ENCODE peak calls at places on chromosome 4, in eight cellular contexts. Z is omental fat pad; J is activated CD4-positive, alpha-beta memory T cell treated with anti-CD3 and anti-CD28 coated beads, Interleukin-2, amount 10 ng/mL, durations not matched to agents 7 days and 5 days; T is LoVo; V is activated CD4-positive, alpha-beta T cell treated with anti-CD3 and anti-CD28 coated beads, Interleukin-2, amount 50 U/mL, for 1 hour; D is T-helper 17 cell; Q is osteoblast; O is adrenal gland. S is an unnamed sample.

GRCh38 chr4:94452476-94453300 is 946 bp downstream of the PDLIM5 start:
- DNase-seq in Z (peak), J (peak), T (peak), V (peak), D (peak), Q (peak), O (peak), S (no peak)

GRCh38 chr4:38132140-38132673 is 172.0 kb downstream of the PTTG2 start:
- DNase-seq in Z (no peak), J (peak), T (peak), V (peak), D (no peak), Q (peak), O (peak), S (peak)

GRCh38 chr4:152680988-152681731 is 1.4 kb upstream of the TMEM154 start:
- DNase-seq in Z (no peak), J (no peak), T (no peak), V (no peak), D (no peak), Q (peak), O (no peak), S (no peak)

GRCh38 chr4:182143822-182144620 is 99.2 kb upstream of the TENM3 start:
- DNase-seq in Z (peak), J (no peak), T (peak), V (no peak), D (no peak), Q (peak), O (peak), S (no peak)

GRCh38 chr4:2638730-2639129 is 102.3 kb downstream of the FAM193A start:
- DNase-seq in Z (no peak), J (no peak), T (no peak), V (no peak), D (no peak), Q (no peak), O (no peak), S (no peak)

GRCh38 chr4:13872145-13872544 is 244.6 kb upstream of the BOD1L1 start:
- DNase-seq in Z (no peak), J (no peak), T (peak), V (no peak), D (no peak), Q (no peak), O (no peak), S (no peak)

GRCh38 chr4:13547563-13548041 is 3.3 kb upstream of the NKX3-2 start:
- DNase-seq in Z (no peak), J (peak), T (peak), V (no peak), D (no peak), Q (peak), O (no peak), S (no peak)

GRCh38 chr4:81180916-81181315 is 34.1 kb downstream of the PRKG2 start:
- DNase-seq in Z (no peak), J (no peak), T (no peak), V (no peak), D (no peak), Q (no peak), O (no peak), S (no peak)

GRCh38 chr4:7377223-7377865 is 57.4 kb downstream of the PSAPL1 start:
- DNase-seq in Z (no peak), J (no peak), T (no peak), V (no peak), D (no peak), Q (no peak), O (no peak), S (no peak)

GRCh38 chr4:26863512-26863911 is 2.9 kb downstream of the STIM2 start:
- DNase-seq in Z (no peak), J (no peak), T (no peak), V (no peak), D (no peak), Q (no peak), O (no peak), S (no peak)